ENCODE peak calls at places on chromosomes 6 and 20, in four cellular contexts. O is AG09309, L is foreskin fibroblast, A is dorsolateral prefrontal cortex. Q is an unnamed sample.

GRCh38 chr6:14128017-14128416 is 10.4 kb downstream of the CD83 start:
- DNase-seq in O (no peak), L (no peak), A (no peak), Q (no peak)

GRCh38 chr6:77286541-77286940 is 176.8 kb downstream of the HTR1B start:
- DNase-seq in O (no peak), L (no peak), A (no peak), Q (no peak)

GRCh38 chr6:45892696-45893095 is 123.0 kb downstream of the CLIC5 start:
- DNase-seq in O (no peak), L (no peak), A (no peak), Q (no peak)

GRCh38 chr6:25655746-25656145 is 3.7 kb downstream of the SCGN start:
- DNase-seq in O (no peak), L (no peak), A (no peak), Q (no peak)

GRCh38 chr6:76984572-76984971 is 478.7 kb downstream of the HTR1B start:
- DNase-seq in O (no peak), L (peak), A (no peak), Q (no peak)

GRCh38 chr6:118386975-118387374 is 161.1 kb upstream of the PLN start:
- DNase-seq in O (no peak), L (no peak), A (no peak), Q (no peak)

GRCh38 chr6:140535511-140535910 is 1161.1 kb upstream of the CITED2 start:
- DNase-seq in O (no peak), L (no peak), A (no peak), Q (no peak)

GRCh38 chr20:672975-673604 is 2.5 kb downstream of the SCRT2 start:
- DNase-seq in O (no peak), L (no peak), A (no peak), Q (no peak)

GRCh38 chr20:7015257-7015656 is 247.8 kb downstream of the BMP2 start:
- DNase-seq in O (no peak), L (no peak), A (no peak), Q (no peak)

DNA sequence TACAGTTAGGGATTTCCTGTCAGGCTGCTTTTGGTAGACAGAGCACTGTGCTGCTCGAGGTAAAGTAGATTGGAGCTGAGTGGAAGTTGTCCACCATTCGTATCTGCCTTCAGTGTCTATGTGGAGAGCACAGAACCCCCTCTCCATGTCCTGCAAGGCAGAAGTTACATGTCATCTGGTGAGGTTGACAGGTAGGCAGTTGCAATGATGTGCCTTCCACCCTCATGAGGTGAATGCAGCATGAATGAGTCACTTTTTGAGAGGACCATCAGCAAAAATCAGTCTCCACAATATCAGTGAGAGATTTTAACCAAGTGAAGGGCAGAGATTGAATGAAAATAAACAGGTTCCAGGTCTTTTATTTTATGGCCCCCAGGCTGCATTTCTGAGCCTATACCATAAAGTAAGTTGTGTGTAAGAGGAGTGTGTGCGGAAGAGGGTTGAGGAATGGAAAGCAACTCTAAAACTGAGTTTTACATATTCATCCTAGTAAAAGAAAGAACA is 16.0 kb downstream of the TRAPPC3L start:
- DNase-seq in O (no peak), L (no peak), A (no peak), Q (no peak)
- H3K4me3 ChIP-seq in O (no peak), L (no peak), A (no peak), Q (no peak)

DNA sequence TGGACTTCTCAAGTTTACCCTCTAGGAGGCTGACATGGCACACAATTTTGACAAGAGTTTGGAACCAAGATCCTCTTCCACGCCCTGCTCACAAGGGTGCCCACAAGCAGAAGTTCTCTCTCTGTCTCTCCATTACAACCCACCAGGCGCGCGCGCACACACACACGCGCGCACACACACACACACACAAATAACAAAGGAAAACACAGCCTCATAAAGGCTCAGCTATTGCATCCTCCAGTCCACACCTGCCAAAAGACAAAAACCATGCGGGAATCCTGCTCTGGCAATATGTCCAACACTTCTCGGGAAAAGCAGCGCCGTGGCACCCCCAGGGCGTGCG is 870 bp downstream of the PAK5 start:
- DNase-seq in O (no peak), L (no peak), A (no peak), Q (no peak)
- H3K4me3 ChIP-seq in O (no peak), L (no peak), A (peak), Q (no peak)

GRCh38 chr6:139475231-139475630 is 100.8 kb upstream of the CITED2 start:
- DNase-seq in O (no peak), L (no peak), A (no peak), Q (no peak)

GRCh38 chr6:139473239-139473701 is 98.8 kb upstream of the CITED2 start:
- DNase-seq in O (peak), L (no peak), A (no peak), Q (no peak)

GRCh38 chr6:139472341-139473038 is 98.0 kb upstream of the CITED2 start:
- DNase-seq in O (no peak), L (no peak), A (no peak), Q (no peak)

GRCh38 chr6:139473731-139474130 is 99.3 kb upstream of the CITED2 start:
- DNase-seq in O (no peak), L (no peak), A (no peak), Q (no peak)

GRCh38 chr6:139474145-139475108 is 100.0 kb upstream of the CITED2 start:
- DNase-seq in O (no peak), L (no peak), A (no peak), Q (no peak)
- H3K4me3 ChIP-seq in O (peak), L (peak), A (peak), Q (no peak)

GRCh38 chr6:33420493-33421343 is 853 bp downstream of the SYNGAP1 start:
- DNase-seq in O (no peak), L (no peak), A (no peak), Q (no peak)

GRCh38 chr6:33418690-33419291 is 884 bp upstream of the CUTA start:
- DNase-seq in O (no peak), L (no peak), A (no peak), Q (no peak)

GRCh38 chr6:33417903-33418689 is at the start of gene CUTA:
- DNase-seq in O (peak), L (peak), A (peak), Q (peak)

GRCh38 chr6:33421344-33421643 is 1.4 kb downstream of the SYNGAP1 start:
- DNase-seq in O (no peak), L (no peak), A (no peak), Q (no peak)

GRCh38 chr6:33419580-33420492 is at the start of gene SYNGAP1:
- DNase-seq in O (peak), L (peak), A (no peak), Q (no peak)
- H3K4me3 ChIP-seq in O (peak), L (peak), A (peak), Q (peak)

GRCh38 chr6:29793036-29793356 is 34.6 kb upstream of the HLA-G start:
- DNase-seq in O (no peak), L (no peak), A (no peak), Q (no peak)
- H3K4me3 ChIP-seq in O (peak), L (peak), A (peak), Q (no peak)

GRCh38 chr20:38893485-38894090 is 32.6 kb upstream of the FAM83D start:
- DNase-seq in O (no peak), L (peak), A (peak), Q (no peak)
- H3K4me3 ChIP-seq in O (no peak), L (no peak), A (no peak), Q (no peak)

GRCh38 chr6:143675946-143676345 is 1.8 kb upstream of the PHACTR2 start:
- DNase-seq in O (no peak), L (no peak), A (no peak), Q (no peak)

GRCh38 chr6:143677891-143678737 is at the start of gene PHACTR2:
- DNase-seq in O (peak), L (peak), A (no peak), Q (no peak)

GRCh38 chr6:143676437-143677045 is 1.2 kb upstream of the PHACTR2 start:
- DNase-seq in O (no peak), L (no peak), A (no peak), Q (no peak)

GRCh38 chr6:143678980-143679379 is 1.2 kb downstream of the PHACTR2 start:
- DNase-seq in O (no peak), L (no peak), A (no peak), Q (no peak)

DNA sequence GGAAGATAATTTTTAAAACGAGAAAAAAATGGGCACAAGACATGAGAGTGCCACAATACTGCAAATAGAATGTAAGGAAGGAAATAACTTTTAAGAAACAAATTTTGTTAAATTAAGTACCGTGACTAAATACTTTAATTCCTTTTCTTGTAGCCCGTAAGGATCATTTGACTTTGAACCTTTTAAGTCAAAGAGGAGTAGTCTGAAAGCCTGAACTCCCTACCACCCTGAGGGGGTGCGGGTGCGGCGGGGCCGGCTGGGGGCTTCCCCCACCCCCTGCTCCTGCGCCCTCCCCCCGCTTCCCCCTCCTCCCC is 231 bp upstream of the PHACTR2 start:
- DNase-seq in O (no peak), L (no peak), A (no peak), Q (no peak)
- H3K4me3 ChIP-seq in O (peak), L (peak), A (peak), Q (peak)

GRCh38 chr6:11729083-11729482 is 49.5 kb downstream of the ADTRP start:
- DNase-seq in O (no peak), L (no peak), A (no peak), Q (no peak)
- H3K4me3 ChIP-seq in O (no peak), L (no peak), A (no peak), Q (no peak)

GRCh38 chr6:47465117-47465516 is 12.5 kb upstream of the CD2AP start:
- DNase-seq in O (no peak), L (no peak), A (no peak), Q (no peak)
- H3K4me3 ChIP-seq in O (no peak), L (no peak), A (no peak), Q (no peak)